ENCODE peak calls at places on chromosomes 6 and 20, in four cellular contexts. H is MM.1S, A is esophagus squamous epithelium, E is CD14-positive monocyte. L is an unnamed sample.
A peak's percentile ranks its signal among the peaks of the same experiment; 100 is the strongest.

GRCh38 chr6:125095501-125096301 is 57.9 kb upstream of the TPD52L1 start:
- DNase-seq in H (no peak), A (no peak), E (no peak), L (no peak)

GRCh38 chr6:118252474-118252873 is 295.6 kb upstream of the PLN start:
- DNase-seq in H (peak; percentile 43), A (no peak), E (no peak), L (peak; percentile 22)

GRCh38 chr20:15902493-15902892 is 670.8 kb downstream of the KIF16B start:
- DNase-seq in H (no peak), A (no peak), E (no peak), L (no peak)

GRCh38 chr20:50928469-50928868 is 2.8 kb downstream of the ADNP start:
- DNase-seq in H (no peak), A (no peak), E (no peak), L (no peak)

GRCh38 chr20:22381812-22382416 is 202.5 kb downstream of the FOXA2 start:
- DNase-seq in H (no peak), A (no peak), E (no peak), L (no peak)

GRCh38 chr6:114735118-114735730 is 392.4 kb upstream of the HS3ST5 start:
- DNase-seq in H (no peak), A (no peak), E (no peak), L (no peak)

GRCh38 chr6:110951986-110952794 is 6.3 kb upstream of the GTF3C6 start:
- DNase-seq in H (no peak), A (no peak), E (no peak), L (no peak)

GRCh38 chr6:32196682-32197616 is 4.5 kb upstream of the GPSM3 start:
- DNase-seq in H (peak; percentile 29), A (no peak), E (peak; percentile 74), L (peak; percentile 49)

GRCh38 chr6:19836799-19837510 is at the start of gene ID4:
- DNase-seq in H (no peak), A (no peak), E (no peak), L (no peak)

GRCh38 chr6:146050168-146050567 is 21.3 kb downstream of the GRM1 start:
- DNase-seq in H (no peak), A (no peak), E (no peak), L (no peak)

GRCh38 chr6:24494726-24495515 is at the start of gene ALDH5A1:
- DNase-seq in H (peak; percentile 73), A (peak; percentile 30), E (no peak), L (peak; percentile 85)

GRCh38 chr6:157607317-157608109 is 215.5 kb upstream of the SNX9 start:
- DNase-seq in H (no peak), A (no peak), E (no peak), L (no peak)

DNA sequence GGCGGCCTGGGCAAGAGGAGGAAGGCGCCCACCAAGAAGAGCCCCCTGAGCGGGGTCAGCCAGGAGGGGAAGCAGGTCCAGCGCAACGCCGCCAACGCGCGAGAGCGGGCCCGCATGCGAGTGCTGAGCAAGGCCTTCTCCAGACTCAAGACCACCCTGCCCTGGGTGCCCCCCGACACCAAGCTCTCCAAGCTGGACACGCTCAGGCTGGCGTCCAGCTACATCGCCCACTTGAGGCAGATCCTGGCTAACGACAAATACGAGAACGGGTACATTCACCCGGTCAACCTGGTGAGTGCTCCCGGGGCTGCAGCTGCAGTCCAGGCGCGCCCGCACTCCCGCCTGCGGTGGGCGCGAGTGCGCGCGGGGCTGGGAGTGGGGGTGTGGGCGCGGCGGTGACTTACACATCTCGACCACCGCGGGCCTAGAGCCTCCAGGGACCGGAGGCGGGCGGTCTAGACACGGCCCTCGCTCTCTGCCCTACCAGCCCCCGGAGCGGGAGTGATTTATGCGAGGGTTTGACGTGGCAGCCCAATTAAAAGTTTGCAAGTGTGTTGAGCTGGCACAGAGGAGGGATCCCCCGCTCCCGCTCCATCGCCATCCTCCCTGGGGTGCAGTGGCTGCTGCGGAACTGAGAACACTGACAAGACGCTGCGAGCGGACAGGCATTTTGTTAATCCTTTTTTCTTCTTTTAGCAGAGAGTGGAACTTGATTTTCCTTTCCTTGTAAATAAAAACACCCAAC is 816 bp downstream of the TCF21 start:
- DNase-seq in H (no peak), A (no peak), E (no peak), L (peak; percentile 19)
- TF ChIP-seq CTCF in H (no peak), A (no peak), E (no peak), L (no peak)

DNA sequence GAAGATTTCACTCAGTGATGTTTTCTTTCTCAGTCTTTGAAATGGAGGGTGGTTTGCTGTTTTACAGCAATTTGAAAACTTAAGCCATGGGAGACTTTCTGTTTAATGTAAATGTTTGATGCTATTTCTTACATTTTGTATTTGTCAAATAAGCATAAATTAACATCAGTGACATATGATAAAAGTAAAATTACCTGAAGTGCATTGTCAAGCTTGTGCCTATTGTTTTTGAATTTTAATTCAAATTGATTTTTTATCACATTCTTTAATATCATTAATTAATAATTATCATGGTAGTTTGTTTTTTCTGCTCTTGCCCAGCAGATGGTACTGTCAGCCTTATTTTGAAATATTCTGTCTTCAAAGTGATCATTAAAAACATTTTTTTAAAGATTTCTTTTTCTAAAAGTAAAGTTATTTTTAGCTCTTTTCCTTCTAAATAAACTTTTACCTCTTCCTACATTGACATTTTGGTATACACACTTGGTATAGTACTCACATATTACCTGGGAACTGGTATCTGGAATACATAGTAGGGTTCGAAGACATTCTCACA is 29.1 kb downstream of the L3MBTL3 start:
- DNase-seq in H (no peak), A (no peak), E (no peak), L (no peak)
- TF ChIP-seq CTCF in H (no peak), A (no peak), E (no peak), L (no peak)

GRCh38 chr6:2790588-2790987 is 25.4 kb downstream of the WRNIP1 start:
- DNase-seq in H (no peak), A (no peak), E (no peak), L (no peak)
- TF ChIP-seq CTCF in H (no peak), A (no peak), E (no peak), L (no peak)

DNA sequence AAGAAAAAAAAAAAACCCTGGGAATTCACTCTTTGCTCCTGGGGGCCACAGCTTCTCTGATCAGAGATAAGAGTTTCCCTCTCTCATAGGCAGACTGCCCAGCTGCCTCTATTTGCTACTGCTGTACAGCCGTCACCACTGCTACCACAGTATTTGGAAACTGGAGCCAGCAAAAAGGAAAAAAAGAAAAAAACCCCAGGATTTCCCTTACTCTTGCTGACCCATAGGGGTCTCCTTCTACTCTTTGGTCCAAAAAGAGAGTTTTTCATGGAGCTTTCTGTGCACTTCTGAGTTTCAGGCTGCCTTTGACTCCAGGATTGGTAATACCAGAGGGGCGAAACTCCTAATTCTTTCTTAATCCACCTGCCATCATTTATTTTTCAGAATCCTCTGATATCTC is 89.7 kb downstream of the MDGA1 start:
- DNase-seq in H (no peak), A (no peak), E (no peak), L (no peak)
- TF ChIP-seq CTCF in H (peak; percentile 4), A (no peak), E (peak; percentile 35), L (no peak)

GRCh38 chr20:43665466-43666176 is 1.3 kb upstream of the MYBL2 start:
- DNase-seq in H (no peak), A (no peak), E (no peak), L (no peak)

GRCh38 chr20:43667341-43668132 is 623 bp downstream of the MYBL2 start:
- DNase-seq in H (peak; percentile 18), A (no peak), E (no peak), L (peak; percentile 50)

GRCh38 chr20:43666376-43667328 is at the start of gene MYBL2:
- DNase-seq in H (peak; percentile 78), A (peak; percentile 14), E (no peak), L (peak; percentile 95)

GRCh38 chr20:43670423-43670822 is 3.5 kb downstream of the MYBL2 start:
- DNase-seq in H (no peak), A (no peak), E (no peak), L (no peak)

DNA sequence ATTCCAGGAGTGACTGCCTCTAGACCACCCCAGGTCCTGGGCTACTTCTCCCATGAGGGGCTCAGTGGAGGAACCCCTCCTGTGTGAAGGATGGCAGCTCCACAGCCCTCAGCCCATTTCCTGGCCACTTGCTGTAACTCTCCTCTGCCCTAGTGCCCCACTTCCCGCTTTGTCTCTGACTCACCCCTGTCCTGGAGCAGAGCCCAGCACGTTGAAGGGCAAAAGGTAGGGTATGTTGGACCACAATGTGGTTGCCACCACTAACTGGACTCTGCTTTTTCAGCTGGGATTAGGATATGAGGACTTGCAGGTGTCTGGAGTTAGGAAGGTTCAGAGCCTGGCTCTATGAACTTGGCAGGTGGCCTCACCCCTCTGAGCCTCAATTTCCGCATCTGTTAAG is 2.4 kb downstream of the MYBL2 start:
- DNase-seq in H (no peak), A (no peak), E (no peak), L (no peak)
- TF ChIP-seq CTCF in H (no peak), A (no peak), E (no peak), L (no peak)

DNA sequence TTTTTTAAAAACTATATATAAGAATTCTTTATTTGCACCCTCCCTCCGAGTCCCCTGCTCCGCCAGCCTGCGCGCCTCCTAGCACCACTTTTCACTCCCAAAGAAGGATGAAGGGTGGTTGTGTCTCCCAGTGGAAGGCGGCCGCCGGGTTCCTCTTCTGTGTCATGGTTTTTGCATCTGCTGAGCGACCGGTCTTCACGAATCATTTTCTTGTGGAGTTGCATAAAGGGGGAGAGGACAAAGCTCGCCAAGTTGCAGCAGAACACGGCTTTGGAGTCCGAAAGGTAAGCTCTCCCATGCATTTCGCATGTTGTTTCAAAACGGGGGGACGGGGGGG is 327 bp downstream of the PCSK2 start:
- DNase-seq in H (no peak), A (no peak), E (no peak), L (no peak)
- TF ChIP-seq CTCF in H (no peak), A (no peak), E (no peak), L (no peak)

DNA sequence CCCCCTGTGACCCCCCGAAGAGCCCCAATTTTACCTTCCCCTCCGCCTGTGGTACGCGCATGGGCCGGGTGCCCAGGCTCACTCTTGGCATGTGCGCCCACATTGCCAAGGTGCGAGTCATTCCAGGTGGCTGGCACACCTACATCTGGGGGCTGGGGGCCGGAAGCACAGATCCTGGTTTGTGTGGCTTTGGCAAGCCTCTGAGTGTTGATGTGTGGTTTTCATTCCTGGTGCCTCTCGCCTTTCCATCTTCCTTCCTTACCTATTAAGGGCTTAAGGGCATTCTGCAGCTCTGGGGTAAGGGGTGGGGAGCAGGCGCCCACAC is 380 bp upstream of the RNF39 start:
- DNase-seq in H (no peak), A (no peak), E (no peak), L (no peak)
- TF ChIP-seq CTCF in H (no peak), A (no peak), E (no peak), L (no peak)

GRCh38 chr20:24987244-24987643 is 5.3 kb downstream of the APMAP start:
- DNase-seq in H (no peak), A (no peak), E (no peak), L (no peak)
- TF ChIP-seq CTCF in H (no peak), A (no peak), E (no peak), L (no peak)

GRCh38 chr20:32986331-32986966 is 17.8 kb downstream of the SUN5 start:
- DNase-seq in H (no peak), A (no peak), E (no peak), L (no peak)
- TF ChIP-seq CTCF in H (no peak), A (no peak), E (no peak), L (no peak)

L was measured in GM20000.